ENCODE peak calls at places on chromosomes 2 and 18, in five cellular contexts. P, H, V, T and W are unnamed samples.

GRCh38 chr2:107112561-107112960 is 226.6 kb upstream of the ST6GAL2 start:
- DNase-seq in P (no peak), H (no peak), V (no peak), T (no peak), W (no peak)

GRCh38 chr2:188765522-188765921 is 208.7 kb upstream of the COL3A1 start:
- DNase-seq in P (peak; percentile 2), H (no peak), V (peak; percentile 41), T (peak; percentile 15), W (no peak)

GRCh38 chr18:12516049-12516677 is 108.4 kb downstream of the PRELID3A start:
- DNase-seq in P (peak; percentile 29), H (no peak), V (no peak), T (no peak), W (no peak)

GRCh38 chr2:164567335-164567989 is 53.8 kb downstream of the GRB14 start:
- DNase-seq in P (no peak), H (no peak), V (no peak), T (peak; percentile 58), W (no peak)

GRCh38 chr2:85132392-85132791 is 800 bp upstream of the TCF7L1 start:
- DNase-seq in P (no peak), H (no peak), V (no peak), T (no peak), W (no peak)

GRCh38 chr18:10140928-10141327 is 227.1 kb downstream of the VAPA start:
- DNase-seq in P (no peak), H (no peak), V (no peak), T (peak; percentile 85), W (no peak)

GRCh38 chr18:33135951-33136660 is 304.4 kb downstream of the CCDC178 start:
- DNase-seq in P (no peak), H (no peak), V (no peak), T (no peak), W (no peak)

GRCh38 chr2:174632847-174633620 is 35.4 kb upstream of the WIPF1 start:
- DNase-seq in P (peak; percentile 18), H (no peak), V (no peak), T (no peak), W (no peak)

GRCh38 chr2:8500124-8501054 is 181.5 kb upstream of the ID2 start:
- DNase-seq in P (no peak), H (no peak), V (no peak), T (peak; percentile 75), W (no peak)

GRCh38 chr2:89848114-89848513 is 1156.6 kb downstream of the RPIA start:
- DNase-seq in P (peak; percentile 1), H (no peak), V (no peak), T (no peak), W (no peak)

GRCh38 chr2:230619471-230619870 is 93.2 kb upstream of the CAB39 start:
- DNase-seq in P (no peak), H (no peak), V (no peak), T (no peak), W (no peak)

GRCh38 chr2:184589261-184589660 is 9.1 kb upstream of the ZNF804A start:
- DNase-seq in P (no peak), H (no peak), V (no peak), T (no peak), W (no peak)

GRCh38 chr2:211800001-211800400 is 738.6 kb downstream of the ERBB4 start:
- DNase-seq in P (no peak), H (no peak), V (no peak), T (no peak), W (no peak)

GRCh38 chr18:41372266-41372665 is 582.8 kb upstream of the PIK3C3 start:
- DNase-seq in P (no peak), H (no peak), V (no peak), T (no peak), W (no peak)

GRCh38 chr2:74867841-74868658 is 34.1 kb downstream of the HK2 start:
- DNase-seq in P (no peak), H (no peak), V (no peak), T (no peak), W (no peak)

GRCh38 chr2:190328748-190329147 is 9.1 kb upstream of the HIBCH start:
- DNase-seq in P (no peak), H (no peak), V (no peak), T (peak; percentile 47), W (no peak)

GRCh38 chr2:178943745-178944144 is 106.2 kb downstream of the CCDC141 start:
- DNase-seq in P (no peak), H (no peak), V (no peak), T (no peak), W (no peak)

GRCh38 chr2:182543746-182544525 is 117.1 kb upstream of the PDE1A start:
- DNase-seq in P (no peak), H (no peak), V (no peak), T (no peak), W (no peak)

GRCh38 chr2:223513771-223514455 is 88.2 kb downstream of the SCG2 start:
- DNase-seq in P (no peak), H (no peak), V (no peak), T (no peak), W (no peak)

GRCh38 chr2:191927319-191927867 is 80.5 kb upstream of the CAVIN2 start:
- DNase-seq in P (peak; percentile 16), H (no peak), V (peak; percentile 79), T (no peak), W (no peak)

GRCh38 chr2:172285010-172285621 is 142.3 kb upstream of the ITGA6 start:
- DNase-seq in P (no peak), H (no peak), V (no peak), T (no peak), W (no peak)

GRCh38 chr2:222393733-222394267 is 30.5 kb upstream of the SGPP2 start:
- DNase-seq in P (no peak), H (no peak), V (no peak), T (no peak), W (no peak)
- TF ChIP-seq ATF3 in P (no peak), H (no peak), V (no peak), T (no peak), W (no peak)

GRCh38 chr2:104340162-104340561 is 513.8 kb upstream of the POU3F3 start:
- DNase-seq in P (no peak), H (no peak), V (no peak), T (no peak), W (no peak)
- H3K4me3 ChIP-seq in P (no peak overlapping the region), H (no peak overlapping the region), V (no peak overlapping the region), T (no peak overlapping the region), W (no peak overlapping the region)

DNA sequence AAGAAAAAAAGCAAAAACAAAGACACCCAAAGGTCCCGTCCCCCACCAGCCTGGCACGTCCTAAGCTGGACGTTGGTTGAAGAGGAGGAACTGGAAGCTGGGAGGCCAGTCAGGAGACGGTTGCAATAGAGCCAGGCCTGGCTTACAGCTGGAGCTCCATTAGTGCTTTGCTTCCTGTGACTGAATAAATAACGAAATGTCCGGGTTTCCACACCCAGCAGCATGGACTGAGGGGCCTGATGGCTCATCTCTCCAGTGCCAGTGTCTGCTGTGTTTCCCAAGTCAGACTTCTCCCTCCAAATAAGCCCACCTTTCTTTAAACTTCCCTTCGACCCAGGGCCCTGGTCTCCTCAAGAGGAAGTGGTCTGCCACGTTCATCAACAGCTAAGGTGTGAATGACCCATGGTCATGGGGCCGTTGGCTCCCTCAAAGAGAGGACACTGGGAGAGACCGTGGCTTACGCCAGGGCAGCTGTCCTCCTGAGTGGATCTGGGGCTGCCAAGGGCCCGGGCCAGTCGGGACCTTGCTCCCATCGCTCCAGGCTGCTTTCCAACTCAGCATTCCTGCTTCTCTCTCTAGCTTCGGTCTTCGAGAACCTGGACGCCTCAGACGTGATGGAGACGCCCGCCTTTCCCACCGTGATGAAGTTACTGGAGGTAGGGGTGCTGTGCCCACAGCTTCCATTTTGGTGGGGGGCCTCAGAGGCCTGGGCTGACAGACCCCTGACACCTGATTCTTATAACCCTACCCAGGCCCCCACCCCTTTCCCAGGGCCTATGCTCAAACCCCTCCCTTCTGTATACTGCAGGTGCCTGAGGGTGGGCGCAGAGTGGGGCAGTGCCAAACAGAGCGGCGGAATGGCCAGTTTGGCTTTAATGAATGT is 44.9 kb downstream of the MYO7B start:
- DNase-seq in P (no peak), H (no peak), V (no peak), T (no peak), W (no peak)
- TF ChIP-seq ATF3 in P (no peak), H (no peak), V (no peak), T (no peak), W (no peak)

DNA sequence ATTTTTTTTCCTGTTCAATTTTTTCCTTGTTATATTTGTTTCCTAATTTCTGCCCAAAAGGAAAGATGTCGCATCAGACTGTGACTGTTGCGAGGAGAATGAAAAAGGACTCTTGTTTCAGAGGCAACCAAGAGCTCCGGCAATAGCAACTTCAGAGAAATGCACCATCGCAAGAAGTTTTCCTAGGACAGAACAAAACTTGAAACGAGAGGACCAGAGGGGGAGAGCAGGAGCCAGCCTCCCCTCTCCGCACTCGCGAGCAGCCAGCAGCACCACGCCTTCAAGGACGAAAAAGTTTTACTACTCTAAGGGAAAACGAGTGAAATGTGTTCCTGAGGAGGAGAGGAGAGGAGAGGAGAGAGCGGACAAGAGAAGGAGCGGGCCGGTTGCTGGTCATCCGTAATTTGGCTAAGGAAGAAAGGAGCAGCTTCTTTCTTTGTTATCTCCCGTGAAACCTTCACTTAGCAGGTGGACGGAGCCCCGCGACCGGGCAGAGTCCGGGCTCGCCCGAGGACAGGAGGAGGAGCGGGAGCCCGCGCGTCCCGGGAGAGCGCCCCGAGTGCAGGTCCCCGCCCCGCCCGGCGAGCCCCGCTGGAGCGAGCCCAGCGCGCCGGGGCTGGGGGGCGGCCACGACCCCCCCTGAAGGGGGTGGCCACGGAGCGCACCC is 725 bp downstream of the POU3F3 start:
- DNase-seq in P (no peak), H (no peak), V (no peak), T (no peak), W (no peak)
- H3K4me3 ChIP-seq in P (no peak overlapping the region), H (peak overlapping the region; percentile 23), V (no peak overlapping the region), T (no peak overlapping the region), W (no peak overlapping the region)

GRCh38 chr2:162233197-162233596 is 10.0 kb downstream of the FAP start:
- DNase-seq in P (no peak), H (no peak), V (no peak), T (no peak), W (no peak)
- TF ChIP-seq ATF3 in P (no peak), H (no peak), V (no peak), T (no peak), W (no peak)

GRCh38 chr18:76979906-76980305 is 152.7 kb downstream of the MBP start:
- DNase-seq in P (no peak), H (no peak), V (no peak), T (no peak), W (no peak)
- H3K4me3 ChIP-seq in P (no peak overlapping the region), H (no peak overlapping the region), V (no peak overlapping the region), T (no peak overlapping the region), W (no peak overlapping the region)